ENCODE peak calls at places on chromosome 20, in seven cellular contexts. One of them, this sample, is unnamed.

GRCh38 chr20:4516851-4517250 is 204.9 kb upstream of the PRND start:
- DNase-seq in ovary: no peak
- DNase-seq in MCF 10A: no peak
- DNase-seq in endothelial cell: no peak
- DNase-seq in coronary artery: no peak
- DNase-seq in tibial artery: no peak
- DNase-seq in mucosa of descending colon: no peak
- DNase-seq in this sample: no peak

GRCh38 chr20:19718880-19719279 is 39.2 kb upstream of the RIN2 start:
- DNase-seq in coronary artery: peak
- DNase-seq in mucosa of descending colon: no peak
- DNase-seq in tibial artery: no peak
- DNase-seq in endothelial cell: no peak
- DNase-seq in ovary: no peak
- DNase-seq in MCF 10A: no peak
- DNase-seq in this sample: no peak

GRCh38 chr20:21105429-21106170 is 558 bp downstream of the LINC00237 start:
- DNase-seq in mucosa of descending colon: no peak
- DNase-seq in ovary: no peak
- DNase-seq in MCF 10A: no peak
- DNase-seq in tibial artery: no peak
- DNase-seq in endothelial cell: no peak
- DNase-seq in coronary artery: no peak
- DNase-seq in this sample: no peak

GRCh38 chr20:8879669-8880068 is 189.2 kb upstream of the PLCB4 start:
- DNase-seq in endothelial cell: no peak
- DNase-seq in mucosa of descending colon: no peak
- DNase-seq in MCF 10A: no peak
- DNase-seq in tibial artery: no peak
- DNase-seq in coronary artery: no peak
- DNase-seq in ovary: no peak
- DNase-seq in this sample: no peak

GRCh38 chr20:1280421-1281102 is 14.5 kb downstream of the SNPH start:
- DNase-seq in coronary artery: peak
- DNase-seq in ovary: no peak
- DNase-seq in MCF 10A: no peak
- DNase-seq in endothelial cell: no peak
- DNase-seq in tibial artery: no peak
- DNase-seq in mucosa of descending colon: no peak
- DNase-seq in this sample: no peak

GRCh38 chr20:35305682-35306556 is 13.7 kb upstream of the FAM83C start:
- DNase-seq in tibial artery: peak
- DNase-seq in endothelial cell: no peak
- DNase-seq in MCF 10A: peak
- DNase-seq in mucosa of descending colon: no peak
- DNase-seq in coronary artery: no peak
- DNase-seq in ovary: no peak
- DNase-seq in this sample: peak

GRCh38 chr20:47865451-47865850 is 80.2 kb upstream of the SULF2 start:
- DNase-seq in mucosa of descending colon: no peak
- DNase-seq in tibial artery: no peak
- DNase-seq in MCF 10A: no peak
- DNase-seq in endothelial cell: no peak
- DNase-seq in coronary artery: no peak
- DNase-seq in ovary: no peak
- DNase-seq in this sample: no peak

GRCh38 chr20:63099426-63100267 is 92.9 kb upstream of the BHLHE23 start:
- DNase-seq in endothelial cell: no peak
- DNase-seq in MCF 10A: no peak
- DNase-seq in ovary: no peak
- DNase-seq in tibial artery: no peak
- DNase-seq in mucosa of descending colon: no peak
- DNase-seq in coronary artery: peak
- DNase-seq in this sample: peak

GRCh38 chr20:39553120-39553519 is 591.0 kb downstream of the DHX35 start:
- DNase-seq in mucosa of descending colon: no peak
- DNase-seq in MCF 10A: no peak
- DNase-seq in tibial artery: no peak
- DNase-seq in coronary artery: no peak
- DNase-seq in ovary: no peak
- DNase-seq in endothelial cell: no peak
- DNase-seq in this sample: no peak

DNA sequence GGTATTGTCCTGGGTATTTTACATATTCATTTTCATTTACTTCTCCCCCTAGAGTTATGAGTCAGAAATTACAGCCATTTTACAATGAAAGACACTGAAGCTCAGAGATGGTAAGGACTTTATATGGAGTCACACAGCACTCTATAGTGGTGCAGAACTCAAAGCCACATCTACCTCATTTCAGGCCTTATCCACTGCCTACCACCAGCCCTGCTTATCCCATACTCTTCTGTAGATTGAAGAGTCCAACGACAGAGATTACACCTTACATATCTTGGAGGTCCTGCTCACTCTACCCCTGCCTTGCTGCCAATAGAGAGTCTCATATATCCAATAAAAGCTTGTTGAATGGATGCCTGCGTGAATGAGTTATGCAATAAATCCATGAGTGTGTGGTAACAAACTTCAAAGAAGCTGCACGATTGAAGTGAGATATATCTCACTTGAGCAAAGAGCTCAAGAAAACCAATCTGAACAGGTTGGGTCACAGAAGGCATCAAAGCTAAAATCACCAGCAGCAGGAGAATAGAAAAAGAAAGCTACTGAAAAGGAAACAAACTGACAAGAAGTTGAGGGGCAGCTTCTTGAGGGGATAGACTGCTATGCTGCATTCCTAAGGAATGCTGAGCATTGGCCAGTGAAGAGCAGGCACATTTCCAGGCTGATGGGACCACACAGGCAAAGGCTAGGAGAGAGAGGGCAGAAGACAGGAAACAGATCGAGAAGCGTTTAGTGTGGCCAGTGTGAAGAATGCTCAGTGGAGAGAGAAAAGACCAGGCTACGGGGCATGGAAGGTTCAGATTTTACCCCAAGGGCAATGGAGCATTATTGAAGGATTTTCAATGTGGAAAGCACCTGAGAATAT is 585.6 kb downstream of the DHX35 start:
- DNase-seq in endothelial cell: no peak
- DNase-seq in mucosa of descending colon: no peak
- DNase-seq in tibial artery: no peak
- DNase-seq in MCF 10A: no peak
- DNase-seq in coronary artery: no peak
- DNase-seq in ovary: no peak
- DNase-seq in this sample: no peak
- TF ChIP-seq CTCF in endothelial cell: peak
- TF ChIP-seq CTCF in mucosa of descending colon: no peak
- TF ChIP-seq CTCF in tibial artery: no peak
- TF ChIP-seq CTCF in MCF 10A: no peak
- TF ChIP-seq CTCF in coronary artery: no peak
- TF ChIP-seq CTCF in ovary: no peak
- TF ChIP-seq CTCF in this sample: no peak

GRCh38 chr20:49607568-49607967 is 39.6 kb upstream of the PTGIS start:
- DNase-seq in coronary artery: no peak
- DNase-seq in endothelial cell: no peak
- DNase-seq in MCF 10A: no peak
- DNase-seq in ovary: no peak
- DNase-seq in mucosa of descending colon: no peak
- DNase-seq in tibial artery: no peak
- DNase-seq in this sample: no peak

GRCh38 chr20:49601153-49601924 is 33.4 kb upstream of the PTGIS start:
- DNase-seq in ovary: no peak
- DNase-seq in endothelial cell: no peak
- DNase-seq in mucosa of descending colon: no peak
- DNase-seq in MCF 10A: no peak
- DNase-seq in coronary artery: no peak
- DNase-seq in tibial artery: no peak
- DNase-seq in this sample: no peak

GRCh38 chr20:49599746-49600113 is 31.8 kb upstream of the PTGIS start:
- DNase-seq in tibial artery: no peak
- DNase-seq in coronary artery: no peak
- DNase-seq in mucosa of descending colon: no peak
- DNase-seq in endothelial cell: no peak
- DNase-seq in MCF 10A: no peak
- DNase-seq in ovary: no peak
- DNase-seq in this sample: no peak

GRCh38 chr20:49602370-49603208 is 34.7 kb upstream of the PTGIS start:
- DNase-seq in endothelial cell: no peak
- DNase-seq in coronary artery: no peak
- DNase-seq in ovary: no peak
- DNase-seq in MCF 10A: no peak
- DNase-seq in tibial artery: no peak
- DNase-seq in mucosa of descending colon: no peak
- DNase-seq in this sample: no peak

DNA sequence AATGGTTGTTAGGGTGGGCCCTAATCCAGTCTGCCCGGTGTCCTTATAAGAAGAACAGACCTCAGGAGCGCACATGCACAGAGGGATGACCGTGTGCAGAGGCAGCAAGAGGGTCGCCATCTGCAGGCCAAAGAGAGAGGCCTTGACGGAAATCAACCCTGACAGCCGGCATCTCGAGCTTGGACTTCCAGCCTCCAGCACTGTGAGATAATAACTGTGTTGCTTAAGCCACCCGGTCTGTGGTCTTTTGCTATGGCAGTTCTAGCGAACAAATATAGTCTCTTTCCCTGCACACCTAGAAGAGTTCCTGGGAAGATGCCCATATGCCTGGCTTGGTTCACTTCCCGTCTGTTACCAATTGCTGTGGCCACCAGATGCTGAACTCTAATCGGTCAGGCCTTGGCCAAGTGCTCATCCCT is 35.3 kb upstream of the PTGIS start:
- DNase-seq in mucosa of descending colon: no peak
- DNase-seq in MCF 10A: no peak
- DNase-seq in coronary artery: no peak
- DNase-seq in tibial artery: no peak
- DNase-seq in ovary: no peak
- DNase-seq in endothelial cell: peak
- DNase-seq in this sample: no peak
- TF ChIP-seq CTCF in mucosa of descending colon: no peak
- TF ChIP-seq CTCF in MCF 10A: no peak
- TF ChIP-seq CTCF in coronary artery: no peak
- TF ChIP-seq CTCF in tibial artery: peak
- TF ChIP-seq CTCF in ovary: no peak
- TF ChIP-seq CTCF in endothelial cell: peak
- TF ChIP-seq CTCF in this sample: no peak

GRCh38 chr20:50471231-50471630 is 39.0 kb upstream of the PTPN1 start:
- DNase-seq in mucosa of descending colon: peak
- DNase-seq in MCF 10A: no peak
- DNase-seq in ovary: no peak
- DNase-seq in endothelial cell: no peak
- DNase-seq in tibial artery: no peak
- DNase-seq in coronary artery: no peak
- DNase-seq in this sample: no peak

GRCh38 chr20:50468378-50468798 is 41.8 kb upstream of the PTPN1 start:
- DNase-seq in tibial artery: no peak
- DNase-seq in coronary artery: no peak
- DNase-seq in ovary: no peak
- DNase-seq in mucosa of descending colon: no peak
- DNase-seq in MCF 10A: no peak
- DNase-seq in endothelial cell: no peak
- DNase-seq in this sample: no peak

GRCh38 chr20:50469324-50469723 is 40.9 kb upstream of the PTPN1 start:
- DNase-seq in tibial artery: no peak
- DNase-seq in endothelial cell: no peak
- DNase-seq in coronary artery: no peak
- DNase-seq in mucosa of descending colon: no peak
- DNase-seq in ovary: no peak
- DNase-seq in MCF 10A: no peak
- DNase-seq in this sample: no peak

GRCh38 chr20:50469796-50470195 is 40.4 kb upstream of the PTPN1 start:
- DNase-seq in mucosa of descending colon: no peak
- DNase-seq in MCF 10A: no peak
- DNase-seq in endothelial cell: no peak
- DNase-seq in coronary artery: no peak
- DNase-seq in ovary: no peak
- DNase-seq in tibial artery: no peak
- DNase-seq in this sample: no peak

DNA sequence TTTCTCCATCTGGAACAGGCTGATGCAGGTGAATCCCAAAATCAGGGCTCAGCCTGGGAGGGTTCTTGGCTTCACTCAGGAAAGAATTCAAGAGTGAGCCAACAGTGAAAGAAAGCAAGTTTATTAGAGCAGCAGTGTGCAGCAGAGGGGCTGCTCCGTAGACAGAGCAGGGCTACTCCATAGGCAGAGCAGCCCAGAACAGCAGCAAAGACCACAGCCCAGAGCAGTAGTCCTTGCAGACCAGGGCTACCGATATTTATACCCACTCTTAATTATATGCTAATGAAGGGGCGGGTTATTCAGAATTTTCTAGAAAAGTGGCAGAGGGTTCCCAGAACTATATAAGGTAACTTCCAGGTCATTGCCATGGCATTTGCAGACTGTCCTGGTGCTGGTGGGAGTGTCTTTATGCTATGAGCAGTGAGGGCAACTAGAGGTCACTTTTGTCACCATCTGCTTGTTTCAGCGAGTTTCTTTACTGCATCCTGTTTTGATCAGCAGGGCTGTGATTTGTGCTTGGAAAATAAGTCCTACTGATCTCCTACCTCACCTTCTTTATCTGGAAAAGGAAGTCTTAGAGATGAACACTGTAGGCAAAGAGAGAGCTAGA is 39.8 kb upstream of the PTPN1 start:
- DNase-seq in coronary artery: no peak
- DNase-seq in endothelial cell: no peak
- DNase-seq in mucosa of descending colon: no peak
- DNase-seq in tibial artery: no peak
- DNase-seq in ovary: no peak
- DNase-seq in MCF 10A: no peak
- DNase-seq in this sample: no peak
- TF ChIP-seq CTCF in coronary artery: no peak
- TF ChIP-seq CTCF in endothelial cell: no peak
- TF ChIP-seq CTCF in mucosa of descending colon: no peak
- TF ChIP-seq CTCF in tibial artery: no peak
- TF ChIP-seq CTCF in ovary: no peak
- TF ChIP-seq CTCF in MCF 10A: no peak
- TF ChIP-seq CTCF in this sample: no peak

GRCh38 chr20:44207066-44207723 is 3.4 kb downstream of the OSER1 start:
- DNase-seq in mucosa of descending colon: no peak
- DNase-seq in MCF 10A: no peak
- DNase-seq in ovary: no peak
- DNase-seq in coronary artery: no peak
- DNase-seq in tibial artery: no peak
- DNase-seq in endothelial cell: no peak
- DNase-seq in this sample: no peak

GRCh38 chr20:44203161-44203560 is 7.4 kb downstream of the OSER1 start:
- DNase-seq in MCF 10A: no peak
- DNase-seq in endothelial cell: no peak
- DNase-seq in coronary artery: no peak
- DNase-seq in mucosa of descending colon: no peak
- DNase-seq in ovary: no peak
- DNase-seq in tibial artery: no peak
- DNase-seq in this sample: no peak

GRCh38 chr20:44204832-44205215 is 5.7 kb downstream of the OSER1 start:
- DNase-seq in ovary: no peak
- DNase-seq in coronary artery: no peak
- DNase-seq in endothelial cell: no peak
- DNase-seq in tibial artery: no peak
- DNase-seq in mucosa of descending colon: no peak
- DNase-seq in MCF 10A: no peak
- DNase-seq in this sample: no peak

GRCh38 chr20:44206132-44206531 is 4.4 kb downstream of the OSER1 start:
- DNase-seq in coronary artery: no peak
- DNase-seq in ovary: no peak
- DNase-seq in MCF 10A: no peak
- DNase-seq in mucosa of descending colon: no peak
- DNase-seq in endothelial cell: no peak
- DNase-seq in tibial artery: no peak
- DNase-seq in this sample: no peak

DNA sequence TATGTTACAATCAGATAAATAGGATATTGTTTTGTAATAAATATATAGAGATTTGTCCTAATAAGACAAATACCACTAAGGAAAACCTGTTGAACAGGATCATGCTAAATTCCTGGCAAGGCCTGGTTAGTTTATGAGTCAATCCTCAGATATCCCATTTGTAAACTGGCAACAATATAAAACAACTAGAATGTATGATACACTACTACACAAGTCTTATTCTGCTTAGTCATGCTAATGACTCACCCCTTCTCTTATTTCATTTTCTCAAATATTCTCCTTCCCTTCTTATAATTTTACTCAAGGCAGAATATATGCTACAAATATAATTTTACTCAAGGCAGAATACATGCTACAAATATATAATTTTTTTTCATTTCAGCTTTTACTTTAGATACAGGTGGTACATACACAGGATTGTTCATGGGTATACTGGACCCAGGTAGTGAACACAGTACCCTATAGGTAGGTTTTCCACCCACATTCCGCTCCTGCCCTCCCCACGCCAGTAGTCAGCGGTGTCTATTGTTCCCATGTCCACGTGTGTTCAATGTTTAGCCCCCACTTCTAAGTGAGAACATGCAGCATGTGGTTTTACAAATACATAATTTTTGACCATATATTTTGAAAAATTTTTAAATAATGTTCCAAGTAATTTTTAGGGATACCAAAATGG is 6.3 kb downstream of the OSER1 start:
- DNase-seq in coronary artery: no peak
- DNase-seq in tibial artery: no peak
- DNase-seq in ovary: no peak
- DNase-seq in MCF 10A: peak
- DNase-seq in mucosa of descending colon: no peak
- DNase-seq in endothelial cell: no peak
- DNase-seq in this sample: no peak
- TF ChIP-seq CTCF in coronary artery: no peak
- TF ChIP-seq CTCF in tibial artery: no peak
- TF ChIP-seq CTCF in ovary: no peak
- TF ChIP-seq CTCF in MCF 10A: no peak
- TF ChIP-seq CTCF in mucosa of descending colon: no peak
- TF ChIP-seq CTCF in endothelial cell: no peak
- TF ChIP-seq CTCF in this sample: no peak